ENCODE peak calls at places on chromosomes 11 and 22, in four cellular contexts. S is K562, N is endothelial cell of umbilical vein, Q is keratinocyte. W is an unnamed sample. For H3K9me1, the result is how much of the 10 kb centered on the place peaks cover.

GRCh38 chr11:68780829-68781228 is 29.5 kb upstream of the TESMIN start:
- DNase-seq in S (peak), Q (no peak), N (peak), W (no peak)

GRCh38 chr11:95506777-95507176 is 275.8 kb upstream of the SESN3 start:
- DNase-seq in S (no peak), N (no peak), Q (no peak), W (no peak)

GRCh38 chr11:129273944-129274343 is 81.8 kb upstream of the ARHGAP32 start:
- DNase-seq in N (no peak), S (no peak), Q (no peak), W (no peak)

GRCh38 chr11:36278531-36279245 is 10.5 kb downstream of the COMMD9 start:
- DNase-seq in Q (no peak), N (no peak), S (no peak), W (peak)

GRCh38 chr11:128318856-128319474 is 268.4 kb downstream of the ETS1 start:
- DNase-seq in S (no peak), Q (no peak), N (peak), W (peak)

GRCh38 chr11:104256525-104256924 is 92.6 kb upstream of the PDGFD start:
- DNase-seq in S (no peak), Q (no peak), N (no peak), W (peak)

GRCh38 chr11:9208726-9209501 is 56.2 kb downstream of the DENND5A start:
- DNase-seq in S (peak), N (no peak), Q (no peak), W (no peak)

GRCh38 chr11:65716774-65717405 is 3.7 kb downstream of the RNASEH2C start:
- DNase-seq in S (no peak), Q (no peak), N (no peak), W (no peak)

GRCh38 chr11:28491431-28491830 is 383.2 kb downstream of the METTL15 start:
- DNase-seq in S (no peak), N (no peak), Q (no peak), W (peak)

GRCh38 chr11:30244255-30244654 is 13.4 kb downstream of the FSHB start:
- DNase-seq in S (no peak), N (no peak), Q (no peak), W (peak)

GRCh38 chr22:24763872-24764485 is 10.5 kb downstream of the PIWIL3 start:
- DNase-seq in N (no peak), S (no peak), Q (no peak), W (no peak)

GRCh38 chr11:110429614-110430266 is at the start of gene FDX1:
- DNase-seq in N (peak), S (peak), Q (no peak), W (peak)

GRCh38 chr11:78957481-78958245 is 383.0 kb upstream of the NARS2 start:
- DNase-seq in S (no peak), Q (no peak), N (peak), W (peak)

GRCh38 chr11:4076774-4077173 is 17.8 kb upstream of the RRM1 start:
- DNase-seq in Q (no peak), N (no peak), S (no peak), W (no peak)

GRCh38 chr11:117045196-117045595 is 53.0 kb downstream of the SIK3 start:
- DNase-seq in Q (no peak), S (peak), N (no peak), W (peak)

GRCh38 chr11:64674774-64675173 is 48.2 kb downstream of the NRXN2 start:
- DNase-seq in S (no peak), N (no peak), Q (no peak), W (no peak)

GRCh38 chr22:49369726-49370717 is 457.7 kb downstream of the BRD1 start:
- DNase-seq in Q (no peak), S (no peak), N (no peak), W (no peak)

GRCh38 chr22:23248583-23248982 is 68.3 kb downstream of the BCR start:
- DNase-seq in S (peak), Q (no peak), N (peak), W (peak)

GRCh38 chr22:28247667-28248363 is 328.8 kb upstream of the PITPNB start:
- DNase-seq in N (no peak), Q (no peak), S (peak), W (no peak)

GRCh38 chr11:126871792-126872191 is 128.8 kb downstream of the KIRREL3 start:
- DNase-seq in S (no peak), Q (no peak), N (no peak), W (peak)

GRCh38 chr11:126874831-126875230 is 125.7 kb downstream of the KIRREL3 start:
- DNase-seq in N (no peak), S (peak), Q (no peak), W (no peak)

GRCh38 chr11:126870021-126870420 is 130.5 kb downstream of the KIRREL3 start:
- DNase-seq in S (no peak), N (no peak), Q (no peak), W (no peak)

GRCh38 chr11:126878892-126879291 is 121.7 kb downstream of the KIRREL3 start:
- DNase-seq in S (no peak), Q (no peak), N (no peak), W (no peak)

DNA sequence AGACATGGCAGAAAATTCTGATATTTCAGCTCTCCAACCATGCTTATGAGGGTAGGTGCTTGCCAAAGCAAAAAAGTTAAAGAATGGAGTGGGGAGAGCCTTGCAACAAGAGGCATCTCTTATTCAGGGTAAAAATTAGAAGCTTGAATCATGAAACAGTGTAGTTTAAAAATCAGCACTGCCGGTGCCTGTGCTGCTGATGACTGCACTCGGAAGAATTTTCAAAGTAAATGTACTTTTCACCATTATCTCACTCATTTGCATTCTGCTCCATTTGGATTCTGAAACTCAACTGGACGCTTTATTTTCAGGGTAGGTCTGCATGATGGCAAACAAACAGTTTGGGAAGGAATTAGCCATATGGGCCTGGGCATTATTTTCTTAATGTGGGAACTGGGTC is 126.3 kb downstream of the KIRREL3 start:
- DNase-seq in S (no peak), N (no peak), Q (no peak), W (peak)
- H3K9me1 ChIP-seq in S (under half), N (under half), Q (under half), W (under half)

DNA sequence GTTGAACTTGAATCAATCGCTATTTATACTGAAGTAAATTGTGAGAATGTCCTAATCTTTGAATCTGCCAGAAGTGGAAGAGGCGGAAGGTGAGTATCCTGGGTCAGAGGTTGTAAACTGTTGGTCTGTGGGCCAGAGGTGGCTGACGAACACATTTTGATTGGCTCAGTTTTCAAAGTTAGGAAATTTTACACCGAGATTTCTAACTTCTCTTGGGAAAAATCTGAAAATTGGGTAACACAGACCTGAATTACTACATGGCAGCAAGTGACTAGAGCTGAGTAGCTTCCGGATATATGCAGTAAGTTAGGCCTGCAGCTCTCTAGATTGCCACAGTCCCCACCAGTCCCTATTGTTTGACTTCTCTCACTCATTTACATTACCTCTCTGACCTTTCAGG is 56.8 kb upstream of the ALKBH3 start:
- DNase-seq in N (no peak), Q (no peak), S (no peak), W (no peak)
- H3K9me1 ChIP-seq in N (under half), Q (under half), S (under half), W (under half)

GRCh38 chr11:119854521-119854920 is 125.5 kb upstream of the NECTIN1 start:
- DNase-seq in N (no peak), S (no peak), Q (no peak), W (no peak)
- H3K9me1 ChIP-seq in N (under half), S (under half), Q (under half), W (under half)

GRCh38 chr11:132045116-132045515 is 674.7 kb downstream of the NTM start:
- DNase-seq in N (no peak), Q (no peak), S (no peak), W (no peak)

GRCh38 chr11:132048040-132048439 is 677.6 kb downstream of the NTM start:
- DNase-seq in Q (no peak), S (no peak), N (no peak), W (no peak)

GRCh38 chr11:132050081-132050480 is 679.7 kb downstream of the NTM start:
- DNase-seq in Q (no peak), S (no peak), N (no peak), W (no peak)

GRCh38 chr11:132049205-132049604 is 678.8 kb downstream of the NTM start:
- DNase-seq in N (no peak), S (no peak), Q (no peak), W (no peak)

DNA sequence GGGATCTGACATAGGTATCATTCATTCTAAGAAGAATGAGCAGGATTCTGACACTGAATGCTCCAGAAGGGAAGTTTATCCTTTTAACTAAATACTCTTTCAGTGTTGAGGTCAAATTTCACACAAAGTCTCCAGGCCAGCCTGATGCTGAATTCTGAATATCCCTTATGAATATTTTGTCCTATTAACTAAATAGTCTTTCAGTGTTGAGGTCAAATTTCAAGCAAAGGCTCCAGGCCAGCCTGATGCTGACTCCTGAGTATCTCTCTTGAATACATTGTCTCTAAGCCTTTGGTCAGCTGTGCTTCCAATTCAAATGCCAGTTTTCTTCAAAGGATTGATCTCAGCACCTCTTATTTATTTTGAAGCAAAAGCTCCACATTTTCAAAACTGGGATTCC is 676.8 kb downstream of the NTM start:
- DNase-seq in Q (no peak), N (no peak), S (no peak), W (peak)
- H3K9me1 ChIP-seq in Q (under half), N (under half), S (under half), W (under half)

GRCh38 chr11:15170170-15170569 is 55.4 kb downstream of the INSC start:
- DNase-seq in N (no peak), S (no peak), Q (no peak), W (peak)

GRCh38 chr11:15175780-15176179 is 61.1 kb downstream of the INSC start:
- DNase-seq in Q (no peak), N (no peak), S (no peak), W (no peak)

GRCh38 chr11:15166204-15166603 is 51.5 kb downstream of the INSC start:
- DNase-seq in Q (no peak), S (no peak), N (no peak), W (no peak)

GRCh38 chr11:15171956-15172355 is 57.2 kb downstream of the INSC start:
- DNase-seq in S (no peak), N (no peak), Q (no peak), W (no peak)

DNA sequence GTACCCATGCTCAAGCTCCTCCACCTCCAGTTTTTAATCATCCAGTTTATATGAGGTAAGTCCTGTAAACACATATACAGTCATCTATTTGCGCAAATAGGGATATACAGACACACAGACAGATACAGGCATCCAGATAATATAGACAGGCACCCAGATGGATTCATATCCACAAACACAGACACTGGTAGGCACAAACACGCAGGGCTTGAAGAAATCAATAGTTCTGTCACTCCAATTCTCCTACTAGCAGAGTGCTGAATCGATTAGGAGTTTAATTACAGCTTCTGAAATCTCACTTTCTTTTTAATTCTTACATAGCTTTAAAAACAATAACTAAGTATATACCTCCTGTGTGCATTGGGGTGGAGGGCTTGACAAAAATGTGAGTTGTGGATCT is 56.0 kb downstream of the INSC start:
- DNase-seq in S (no peak), N (no peak), Q (no peak), W (no peak)
- H3K9me1 ChIP-seq in S (under half), N (under half), Q (under half), W (under half)

GRCh38 chr11:72561856-72562255 is 112.4 kb downstream of the PDE2A start:
- DNase-seq in N (no peak), S (no peak), Q (no peak), W (no peak)

GRCh38 chr11:72552399-72552910 is 118.1 kb upstream of the CLPB start:
- DNase-seq in N (no peak), Q (no peak), S (no peak), W (no peak)

GRCh38 chr11:72551571-72551970 is 117.2 kb upstream of the CLPB start:
- DNase-seq in N (no peak), Q (no peak), S (no peak), W (no peak)

GRCh38 chr11:72553748-72554147 is 119.4 kb upstream of the CLPB start:
- DNase-seq in Q (no peak), N (no peak), S (peak), W (no peak)

GRCh38 chr11:72556433-72556832 is 117.8 kb downstream of the PDE2A start:
- DNase-seq in N (no peak), S (no peak), Q (no peak), W (no peak)
- H3K9me1 ChIP-seq in N (under half), S (under half), Q (under half), W (under half)

GRCh38 chr11:121336279-121336947 is 43.8 kb downstream of the SC5D start:
- DNase-seq in Q (no peak), S (no peak), N (no peak), W (no peak)
- H3K9me1 ChIP-seq in Q (under half), S (under half), N (under half), W (under half)

GRCh38 chr11:131739243-131739882 is 368.9 kb downstream of the NTM start:
- DNase-seq in N (no peak), S (no peak), Q (no peak), W (peak)
- H3K9me1 ChIP-seq in N (under half), S (under half), Q (under half), W (under half)

GRCh38 chr11:85748455-85748891 is 62.5 kb downstream of the SYTL2 start:
- DNase-seq in N (no peak), S (no peak), Q (no peak), W (peak)
- H3K9me1 ChIP-seq in N (under half), S (under half), Q (under half), W (under half)

W was measured in IMR-90.